ENCODE peak calls at places on chromosomes 16 and 17, in ten cellular contexts. B, K, V, U, D, O, C, E, L and N are unnamed samples.

GRCh38 chr17:68085751-68086445 is 50.4 kb downstream of the KPNA2 start:
- DNase-seq in B (no peak), K (no peak), V (no peak), U (no peak), D (no peak), O (no peak), C (no peak), E (no peak), L (no peak), N (no peak)

GRCh38 chr17:29567362-29568330 is 809 bp upstream of the ABHD15 start:
- DNase-seq in B (peak; percentile 66), K (no peak), V (peak; percentile 50), U (peak; percentile 19), D (peak; percentile 81), O (peak; percentile 43), C (peak; percentile 77), E (peak; percentile 59), L (peak; percentile 41), N (peak; percentile 62)

GRCh38 chr17:79451167-79451566 is 159.7 kb downstream of the RBFOX3 start:
- DNase-seq in B (no peak), K (no peak), V (no peak), U (no peak), D (no peak), O (no peak), C (no peak), E (no peak), L (no peak), N (no peak)

GRCh38 chr17:74833501-74834361 is 26.0 kb downstream of the GRIN2C start:
- DNase-seq in B (peak; percentile 96), K (no peak), V (no peak), U (no peak), D (no peak), O (peak; percentile 49), C (peak; percentile 41), E (peak; percentile 13), L (peak; percentile 75), N (no peak)

GRCh38 chr16:57938936-57939871 is 31.7 kb downstream of the CNGB1 start:
- DNase-seq in B (peak; percentile 76), K (no peak), V (no peak), U (peak; percentile 25), D (no peak), O (peak; percentile 23), C (no peak), E (peak; percentile 53), L (peak; percentile 47), N (no peak)

GRCh38 chr16:52729731-52730130 is 182.8 kb upstream of the TOX3 start:
- DNase-seq in B (no peak), K (no peak), V (no peak), U (no peak), D (no peak), O (no peak), C (no peak), E (no peak), L (no peak), N (no peak)

GRCh38 chr17:29643817-29644160 is 21.1 kb upstream of the CORO6 start:
- DNase-seq in B (no peak), K (no peak), V (no peak), U (no peak), D (no peak), O (no peak), C (no peak), E (no peak), L (no peak), N (no peak)

GRCh38 chr17:73770115-73770848 is 126.0 kb upstream of the SDK2 start:
- DNase-seq in B (peak; percentile 78), K (peak; percentile 30), V (peak; percentile 59), U (peak; percentile 47), D (no peak), O (peak; percentile 62), C (no peak), E (peak; percentile 71), L (peak; percentile 91), N (no peak)

GRCh38 chr17:74631468-74632195 is 8.1 kb upstream of the CD300E start:
- DNase-seq in B (no peak), K (peak; percentile 54), V (no peak), U (no peak), D (no peak), O (no peak), C (peak; percentile 30), E (no peak), L (peak; percentile 35), N (no peak)

GRCh38 chr17:65229596-65229995 is 92.4 kb downstream of the RGS9 start:
- DNase-seq in B (no peak), K (no peak), V (no peak), U (no peak), D (no peak), O (no peak), C (no peak), E (no peak), L (no peak), N (no peak)

GRCh38 chr17:79777844-79778503 is at the start of gene CBX2:
- DNase-seq in B (peak; percentile 85), K (peak; percentile 82), V (peak; percentile 97), U (peak; percentile 87), D (peak; percentile 76), O (peak; percentile 57), C (peak; percentile 77), E (peak; percentile 48), L (peak; percentile 81), N (peak; percentile 64)

GRCh38 chr16:88652763-88653065 is 1.9 kb upstream of the CYBA start:
- DNase-seq in B (no peak), K (no peak), V (no peak), U (no peak), D (no peak), O (no peak), C (no peak), E (no peak), L (no peak), N (no peak)

GRCh38 chr16:70726869-70727494 is 41.1 kb upstream of the MTSS2 start:
- DNase-seq in B (no peak), K (no peak), V (no peak), U (no peak), D (no peak), O (no peak), C (no peak), E (no peak), L (no peak), N (no peak)

GRCh38 chr17:60393840-60394529 is 2.1 kb upstream of the USP32 start:
- DNase-seq in B (no peak), K (no peak), V (no peak), U (no peak), D (no peak), O (no peak), C (no peak), E (no peak), L (no peak), N (no peak)

GRCh38 chr17:3896108-3897099 is 3.6 kb upstream of the CAMKK1 start:
- DNase-seq in B (no peak), K (no peak), V (no peak), U (no peak), D (no peak), O (no peak), C (no peak), E (no peak), L (no peak), N (no peak)

GRCh38 chr17:77329741-77330531 is 189.2 kb downstream of the SEC14L1 start:
- DNase-seq in B (no peak), K (no peak), V (no peak), U (no peak), D (no peak), O (no peak), C (no peak), E (no peak), L (no peak), N (no peak)

GRCh38 chr17:70969540-70970034 is 800.3 kb downstream of the KCNJ2 start:
- DNase-seq in B (no peak), K (no peak), V (peak; percentile 71), U (no peak), D (no peak), O (no peak), C (no peak), E (no peak), L (no peak), N (no peak)

GRCh38 chr16:77213542-77214108 is 14.4 kb downstream of the SYCE1L start:
- DNase-seq in B (peak; percentile 77), K (peak; percentile 85), V (no peak), U (peak; percentile 82), D (no peak), O (peak; percentile 86), C (no peak), E (peak; percentile 96), L (peak; percentile 44), N (no peak)